ENCODE peak calls at places on chromosomes 16 and 17, in five cellular contexts. U is left ventricle myocardium inferior, V is AG04450, Y is ovary, R is PC-9. O is an unnamed sample.

GRCh38 chr17:70028397-70028796 is 46.6 kb upstream of the KCNJ16 start:
- DNase-seq in Y (no peak), U (no peak), V (no peak), R (no peak), O (no peak)

GRCh38 chr17:46811978-46812583 is 6.4 kb downstream of the WNT3 start:
- DNase-seq in V (peak; percentile 3), R (no peak), U (no peak), Y (no peak), O (no peak)

GRCh38 chr16:46739934-46740333 is 8.2 kb downstream of the MYLK3 start:
- DNase-seq in V (no peak), R (no peak), U (no peak), Y (no peak), O (no peak)

GRCh38 chr17:44324092-44324570 is 492 bp downstream of the SLC25A39 start:
- DNase-seq in R (peak; percentile 37), U (no peak), Y (peak; percentile 40), V (no peak), O (no peak)

GRCh38 chr17:3723556-3724372 is at the start of gene HASPIN:
- DNase-seq in R (peak; percentile 91), V (peak; percentile 62), Y (peak; percentile 92), U (peak; percentile 90), O (peak; percentile 97)

GRCh38 chr16:74563828-74564263 is 43.1 kb downstream of the GLG1 start:
- DNase-seq in V (no peak), U (no peak), R (peak; percentile 52), Y (no peak), O (peak; percentile 50)

GRCh38 chr17:73872816-73873215 is 228.6 kb upstream of the SDK2 start:
- DNase-seq in V (no peak), Y (no peak), R (no peak), U (no peak), O (no peak)

GRCh38 chr16:2787406-2787805 is at the start of gene PRSS33:
- DNase-seq in U (no peak), R (no peak), V (no peak), Y (peak; percentile 15), O (no peak)

GRCh38 chr16:71792176-71792575 is 16.5 kb downstream of the AP1G1 start:
- DNase-seq in V (no peak), Y (no peak), U (no peak), R (no peak), O (no peak)

GRCh38 chr17:80319262-80319998 is 58.8 kb downstream of the RNF213 start:
- DNase-seq in R (no peak), Y (no peak), V (no peak), U (no peak), O (no peak)

GRCh38 chr16:15650698-15651161 is 685 bp downstream of the NDE1 start:
- DNase-seq in U (no peak), V (no peak), R (peak; percentile 19), Y (peak; percentile 58), O (peak; percentile 18)

GRCh38 chr17:17874478-17874877 is 37.7 kb upstream of the SREBF1 start:
- DNase-seq in V (peak; percentile 44), R (no peak), U (no peak), Y (no peak), O (no peak)

GRCh38 chr16:85027968-85028637 is 508 bp downstream of the KIAA0513 start:
- DNase-seq in V (no peak), Y (no peak), U (no peak), R (no peak), O (no peak)

GRCh38 chr17:66313995-66314659 is 11.7 kb downstream of the PRKCA start:
- DNase-seq in R (no peak), Y (no peak), V (no peak), U (no peak), O (no peak)

GRCh38 chr17:143785-144281 is 6.5 kb downstream of the SCGB1C2 start:
- DNase-seq in V (peak; percentile 15), U (peak; percentile 84), Y (peak; percentile 86), R (peak; percentile 94), O (peak; percentile 76)

GRCh38 chr17:40937384-40937819 is at the start of gene KRT23:
- DNase-seq in Y (no peak), U (no peak), R (no peak), V (no peak), O (no peak)

GRCh38 chr16:19659554-19659953 is 58.5 kb downstream of the KNOP1 start:
- DNase-seq in Y (no peak), V (no peak), U (no peak), R (no peak), O (peak; percentile 6)
- H3K9me3 ChIP-seq in Y (no peaks in the 10 kb centered on the region), V (no peaks in the 10 kb centered on the region), U (no peaks in the 10 kb centered on the region), R (no peaks in the 10 kb centered on the region), O (no peaks in the 10 kb centered on the region)

GRCh38 chr16:23512168-23512695 is 1.9 kb upstream of the GGA2 start:
- DNase-seq in V (no peak), R (no peak), Y (no peak), U (no peak), O (no peak)

GRCh38 chr16:23511731-23512130 is 1.4 kb upstream of the GGA2 start:
- DNase-seq in V (no peak), U (no peak), Y (no peak), R (no peak), O (no peak)

GRCh38 chr16:23516366-23517137 is 6.3 kb upstream of the GGA2 start:
- DNase-seq in R (no peak), Y (no peak), V (no peak), U (no peak), O (no peak)

GRCh38 chr16:23515881-23516280 is 5.6 kb upstream of the GGA2 start:
- DNase-seq in Y (no peak), V (no peak), R (no peak), U (no peak), O (no peak)

DNA sequence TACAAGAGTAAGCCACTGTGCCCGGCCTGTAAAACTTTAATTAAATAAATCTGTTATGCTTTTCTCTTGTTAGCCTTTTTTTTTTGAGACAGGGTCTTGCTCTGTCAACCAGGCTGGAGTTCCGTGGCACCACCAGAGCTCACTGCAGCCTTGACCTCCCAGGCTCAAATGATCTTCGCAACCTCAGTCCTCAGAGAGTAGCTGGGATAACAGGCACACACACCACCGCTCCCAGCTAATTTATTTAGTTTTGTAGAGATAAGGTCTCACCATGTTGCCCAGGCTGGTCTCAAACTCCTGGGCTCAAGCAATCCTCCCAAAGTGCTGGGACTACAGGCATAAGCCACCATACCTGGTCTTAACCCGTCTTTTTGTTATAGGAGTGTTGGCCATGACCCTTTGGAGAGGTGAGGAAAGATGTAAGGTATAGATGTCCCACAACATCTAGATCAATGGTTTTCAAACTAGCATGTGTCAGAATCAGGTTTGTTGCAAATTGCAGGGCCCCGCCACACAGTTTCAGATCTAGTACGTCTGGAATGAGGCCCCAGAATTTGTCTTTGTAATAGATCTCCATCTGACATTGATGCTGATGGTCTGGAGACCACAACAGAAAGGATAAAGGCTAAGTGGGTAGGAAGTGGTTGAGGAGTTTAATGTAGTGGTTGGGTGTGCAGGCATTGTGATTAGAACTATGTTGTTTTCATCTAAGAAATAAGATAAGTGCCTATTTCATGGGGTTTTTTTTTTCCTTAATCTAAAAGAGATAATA is 4.3 kb upstream of the GGA2 start:
- DNase-seq in R (no peak), Y (no peak), V (no peak), U (no peak), O (no peak)
- H3K27ac ChIP-seq in R (no peak overlapping the region), Y (no peak overlapping the region), V (no peak overlapping the region), U (no peak overlapping the region), O (no peak overlapping the region)

GRCh38 chr16:35749253-35750141 is 2290.1 kb downstream of the TP53TG3F start:
- DNase-seq in R (no peak), Y (no peak), U (no peak), V (no peak), O (no peak)
- H3K9me3 ChIP-seq in R (no peaks in the 10 kb centered on the region), Y (peaks cover 4% of the 10 kb centered on the region), U (no peaks in the 10 kb centered on the region), V (peaks cover 89% of the 10 kb centered on the region), O (no peaks in the 10 kb centered on the region)

GRCh38 chr17:19555746-19556145 is 22.1 kb downstream of the SLC47A1 start:
- DNase-seq in Y (no peak), U (no peak), R (no peak), V (no peak), O (no peak)
- H3K27ac ChIP-seq in Y (peak overlapping the region; percentile 86), U (no peak overlapping the region), R (no peak overlapping the region), V (no peak overlapping the region), O (no peak overlapping the region)

GRCh38 chr17:71283486-71283885 is 837.3 kb upstream of the SOX9 start:
- DNase-seq in V (no peak), R (no peak), Y (no peak), U (no peak), O (no peak)

GRCh38 chr17:71286625-71287024 is 834.2 kb upstream of the SOX9 start:
- DNase-seq in Y (no peak), V (no peak), U (no peak), R (no peak), O (no peak)

GRCh38 chr17:71284032-71284755 is 836.6 kb upstream of the SOX9 start:
- DNase-seq in V (no peak), R (no peak), U (no peak), Y (no peak), O (no peak)

GRCh38 chr17:71287246-71287828 is 833.5 kb upstream of the SOX9 start:
- DNase-seq in U (no peak), R (no peak), Y (no peak), V (no peak), O (no peak)
- H3K9me3 ChIP-seq in U (no peaks in the 10 kb centered on the region), R (no peaks in the 10 kb centered on the region), Y (no peaks in the 10 kb centered on the region), V (no peaks in the 10 kb centered on the region), O (no peaks in the 10 kb centered on the region)

GRCh38 chr17:82267575-82268379 is 5.7 kb downstream of the CSNK1D start:
- DNase-seq in Y (peak; percentile 85), U (peak; percentile 94), R (peak; percentile 87), V (peak; percentile 81), O (no peak)

GRCh38 chr17:82269138-82269881 is 4.2 kb downstream of the CSNK1D start:
- DNase-seq in R (no peak), V (no peak), U (no peak), Y (no peak), O (no peak)

GRCh38 chr17:82263641-82264040 is 9.9 kb downstream of the CSNK1D start:
- DNase-seq in V (no peak), R (no peak), Y (no peak), U (no peak), O (no peak)

GRCh38 chr17:82269882-82270500 is 3.5 kb downstream of the CSNK1D start:
- DNase-seq in U (no peak), R (no peak), Y (no peak), V (no peak), O (no peak)

DNA sequence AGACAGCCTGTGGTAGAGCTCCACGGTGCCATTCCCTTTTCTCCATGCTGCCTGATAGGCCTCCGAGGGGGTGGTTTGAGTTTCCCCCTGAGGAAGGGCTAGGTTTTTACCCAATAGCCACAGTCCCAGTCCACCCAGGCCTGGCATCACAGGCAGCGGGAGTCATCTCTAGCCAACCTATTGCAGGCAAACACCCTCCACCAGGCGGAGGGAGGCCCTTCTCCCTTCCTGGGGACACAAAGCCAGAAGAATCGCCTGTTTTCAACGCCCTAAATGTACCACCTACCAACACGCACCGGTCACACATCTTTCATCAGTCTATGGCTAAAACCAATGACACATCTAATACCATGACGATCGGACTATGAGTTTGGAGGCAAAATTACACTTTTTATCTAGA is 7.4 kb downstream of the CSNK1D start:
- DNase-seq in R (no peak), Y (no peak), U (no peak), V (no peak), O (no peak)
- H3K27ac ChIP-seq in R (no peak overlapping the region), Y (no peak overlapping the region), U (peak overlapping the region; percentile 92), V (peak overlapping the region; percentile 39), O (no peak overlapping the region)

DNA sequence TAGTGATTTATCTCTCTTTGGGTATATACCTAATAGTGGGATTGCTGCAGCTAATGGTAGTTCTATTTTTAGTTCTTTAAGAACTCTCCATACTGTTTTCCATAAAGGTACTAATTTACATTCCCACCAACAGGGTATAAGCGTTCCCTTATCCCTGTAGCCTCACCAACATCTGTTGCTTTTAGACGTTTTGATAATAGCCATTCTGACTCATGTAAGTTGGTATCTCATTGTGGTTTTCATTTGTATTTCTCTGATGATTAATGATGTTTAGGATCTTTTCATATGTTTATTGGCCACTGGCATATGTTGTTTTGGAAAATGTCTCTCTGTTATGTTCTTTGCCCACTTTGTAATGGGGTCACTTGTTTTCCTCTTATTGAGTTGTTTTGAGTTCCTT is 88.5 kb upstream of the ZNF267 start:
- DNase-seq in Y (no peak), R (no peak), V (no peak), U (no peak), O (no peak)
- H3K9me3 ChIP-seq in Y (peaks cover 11% of the 10 kb centered on the region), R (no peaks in the 10 kb centered on the region), V (peaks cover 10% of the 10 kb centered on the region), U (peaks cover 99% of the 10 kb centered on the region), O (no peaks in the 10 kb centered on the region)